ENCODE peak calls at places on chromosomes 12 and 14, in eight cellular contexts. V, K, U, W, E, X, Z and B are unnamed samples.
A peak's percentile ranks its signal among the peaks of the same experiment; 100 is the strongest.

GRCh38 chr14:103057028-103057371 is 349 bp downstream of the CDC42BPB start:
- DNase-seq in K (no peak), X (peak; percentile 22), Z (no peak), V (no peak), W (no peak), U (no peak), E (no peak), B (no peak)

GRCh38 chr12:123519151-123520001 is 14.1 kb downstream of the RILPL1 start:
- DNase-seq in E (peak; percentile 77), X (peak; percentile 30), V (no peak), U (peak; percentile 14), Z (peak; percentile 77), W (no peak), K (peak; percentile 81), B (peak; percentile 90)

GRCh38 chr12:46830731-46831334 is 5.0 kb upstream of the SLC38A4 start:
- DNase-seq in X (no peak), W (no peak), V (no peak), Z (no peak), E (peak; percentile 59), U (no peak), K (no peak), B (peak; percentile 20)

GRCh38 chr14:104870368-104871144 is 5.5 kb downstream of the CEP170B start:
- DNase-seq in V (no peak), E (peak; percentile 10), Z (no peak), U (no peak), W (peak; percentile 27), K (no peak), X (no peak), B (no peak)

GRCh38 chr12:52082988-52083637 is 3.6 kb downstream of the SMIM41 start:
- DNase-seq in K (no peak), E (peak; percentile 48), V (no peak), Z (no peak), U (peak; percentile 52), X (peak; percentile 53), W (peak; percentile 80), B (peak; percentile 82)

GRCh38 chr12:111363578-111363977 is 5.3 kb downstream of the PHETA1 start:
- DNase-seq in U (peak; percentile 48), V (no peak), K (no peak), W (no peak), X (peak; percentile 75), E (no peak), Z (no peak), B (no peak)

GRCh38 chr14:34172477-34173368 is 221.8 kb upstream of the EGLN3 start:
- DNase-seq in Z (no peak), W (no peak), U (no peak), V (no peak), E (peak; percentile 47), K (no peak), X (no peak), B (no peak)

GRCh38 chr12:111040690-111041089 is 120.3 kb upstream of the MYL2 start:
- DNase-seq in X (no peak), E (no peak), V (no peak), Z (no peak), K (no peak), U (no peak), W (no peak), B (no peak)

GRCh38 chr12:76883826-76884225 is 5.0 kb upstream of the CSRP2 start:
- DNase-seq in W (no peak), E (peak; percentile 24), U (peak; percentile 67), Z (no peak), X (peak; percentile 92), V (no peak), K (no peak), B (no peak)

GRCh38 chr12:10409387-10409786 is at the start of gene KLRC4:
- DNase-seq in X (peak; percentile 19), K (no peak), Z (no peak), V (peak; percentile 63), E (no peak), W (peak; percentile 92), U (peak; percentile 25), B (no peak)

GRCh38 chr12:121534495-121535148 is 46.2 kb downstream of the KDM2B start:
- DNase-seq in Z (no peak), X (no peak), K (no peak), W (peak; percentile 18), V (no peak), E (no peak), U (no peak), B (no peak)

GRCh38 chr12:116759783-116760581 is 21.9 kb downstream of the RNFT2 start:
- DNase-seq in K (no peak), W (no peak), E (no peak), X (no peak), U (no peak), Z (no peak), V (peak; percentile 53), B (no peak)

GRCh38 chr12:30450872-30451271 is 244.8 kb downstream of the IPO8 start:
- DNase-seq in Z (no peak), W (no peak), K (no peak), V (no peak), U (peak; percentile 73), E (no peak), X (peak; percentile 88), B (no peak)

GRCh38 chr14:22887260-22887989 is 4.4 kb downstream of the REM2 start:
- DNase-seq in E (no peak), W (peak; percentile 98), K (no peak), V (peak; percentile 92), U (peak; percentile 63), Z (no peak), X (peak; percentile 89), B (peak; percentile 76)

GRCh38 chr12:130405332-130405731 is 67.6 kb downstream of the PIWIL1 start:
- DNase-seq in E (no peak), X (no peak), K (no peak), U (no peak), W (no peak), Z (no peak), V (no peak), B (no peak)

GRCh38 chr12:11882301-11883019 is 188.3 kb upstream of the BCL2L14 start:
- DNase-seq in U (no peak), Z (no peak), X (no peak), E (no peak), K (no peak), W (no peak), V (no peak), B (no peak)

GRCh38 chr12:107759410-107759809 is 1.5 kb downstream of the PRDM4 start:
- DNase-seq in Z (peak; percentile 48), W (peak; percentile 28), U (peak; percentile 82), X (peak; percentile 74), E (no peak), K (no peak), V (peak; percentile 47), B (peak; percentile 41)

GRCh38 chr12:41441180-41441579 is 253.1 kb downstream of the PDZRN4 start:
- DNase-seq in X (no peak), V (no peak), W (peak; percentile 55), E (no peak), K (no peak), Z (no peak), U (no peak), B (no peak)

GRCh38 chr14:30525833-30526232 is 33.1 kb upstream of the G2E3 start:
- DNase-seq in X (no peak), U (peak; percentile 30), K (no peak), V (no peak), W (no peak), Z (no peak), E (no peak), B (no peak)

GRCh38 chr12:112577473-112578334 is 159.0 kb downstream of the PTPN11 start:
- DNase-seq in V (no peak), U (no peak), E (no peak), W (no peak), Z (no peak), K (no peak), X (no peak), B (no peak)

GRCh38 chr12:104130760-104131159 is 7.2 kb downstream of the NFYB start:
- DNase-seq in E (no peak), W (no peak), Z (no peak), K (no peak), V (no peak), X (no peak), U (no peak), B (no peak)

GRCh38 chr12:47509398-47509851 is 196.4 kb downstream of the RPAP3 start:
- DNase-seq in W (no peak), V (no peak), U (peak; percentile 54), E (no peak), Z (peak; percentile 5), K (no peak), X (peak; percentile 13), B (no peak)

GRCh38 chr12:113268621-113269020 is 47.4 kb downstream of the TPCN1 start:
- DNase-seq in Z (no peak), E (no peak), K (no peak), V (no peak), U (no peak), X (no peak), W (no peak), B (no peak)

DNA sequence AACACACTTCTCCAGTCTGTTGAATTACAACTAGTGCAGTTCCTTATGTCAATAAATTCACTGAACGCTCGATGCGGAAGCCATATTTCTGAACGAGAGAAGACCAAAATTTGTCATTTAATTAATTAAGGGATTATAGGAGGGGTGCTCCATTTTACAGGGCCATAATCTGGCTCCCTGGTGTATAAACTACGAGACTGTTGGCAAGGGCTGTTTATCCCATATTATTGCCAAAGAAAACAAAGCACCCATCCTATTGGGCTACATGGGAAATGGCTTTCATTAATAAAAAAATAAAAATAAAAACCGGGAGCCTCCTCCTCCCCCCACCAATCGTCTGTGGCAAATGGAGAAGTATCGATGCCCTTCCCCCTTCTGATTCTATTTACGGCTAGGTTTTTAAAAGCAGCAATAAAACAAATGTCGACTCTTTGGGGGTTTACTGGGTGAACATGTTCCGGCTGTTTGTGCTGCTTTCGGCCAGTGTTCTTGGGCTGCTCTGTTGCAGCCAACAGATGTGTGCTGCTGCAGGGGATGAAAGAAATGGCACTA is 24.8 kb downstream of the ATF7 start:
- DNase-seq in K (no peak), X (no peak), V (no peak), U (no peak), Z (no peak), W (peak; percentile 50), E (no peak), B (no peak)
- H3K4me3 ChIP-seq in K (peak overlapping the region; percentile 14), X (no peak overlapping the region), V (no peak overlapping the region), U (no peak overlapping the region), Z (no peak overlapping the region), W (peak overlapping the region; percentile 46), E (no peak overlapping the region), B (no peak overlapping the region)

GRCh38 chr12:45674583-45674982 is 54.9 kb upstream of the ARID2 start:
- DNase-seq in Z (peak; percentile 70), E (no peak), U (peak; percentile 87), V (no peak), K (no peak), X (peak; percentile 95), W (no peak), B (peak; percentile 32)
- TF ChIP-seq CTCF in Z (no peak), E (no peak), U (no peak), V (no peak), K (no peak), X (no peak), W (no peak), B (no peak)

GRCh38 chr14:35400707-35401421 is 3.7 kb downstream of the NFKBIA start:
- DNase-seq in E (peak; percentile 42), U (no peak), V (no peak), W (no peak), X (peak; percentile 54), Z (no peak), K (no peak), B (no peak)
- H3K4me3 ChIP-seq in E (peak overlapping the region; percentile 80), U (peak overlapping the region; percentile 88), V (no peak overlapping the region), W (no peak overlapping the region), X (peak overlapping the region; percentile 97), Z (no peak overlapping the region), K (peak overlapping the region; percentile 69), B (no peak overlapping the region)

GRCh38 chr14:93206793-93207467 is at the start of the genes GON7 and UBR7:
- DNase-seq in X (peak; percentile 97), U (peak; percentile 96), Z (peak; percentile 78), K (peak; percentile 95), E (peak; percentile 95), W (peak; percentile 94), V (peak; percentile 93), B (peak; percentile 97)
- TF ChIP-seq CTCF in X (peak; percentile 17), U (no peak), Z (no peak), K (peak; percentile 26), E (peak; percentile 48), W (no peak), V (peak; percentile 22), B (peak; percentile 32)